ENCODE peak calls at places on chromosomes 6 and 20, in six cellular contexts. C, I, A, U, M and G are unnamed samples.

GRCh38 chr6:41548098-41548840 is 2.1 kb downstream of the FOXP4 start:
- DNase-seq in C (no peak), I (peak; percentile 48), U (peak; percentile 65), M (no peak), A (no peak), G (no peak)

GRCh38 chr20:41776450-41776849 is 158.3 kb upstream of the CHD6 start:
- DNase-seq in C (no peak), M (no peak), I (no peak), U (no peak), A (no peak), G (no peak)

GRCh38 chr6:119594907-119595306 is 245.3 kb upstream of the MAN1A1 start:
- DNase-seq in C (no peak), A (no peak), M (peak; percentile 72), I (no peak), U (no peak), G (peak; percentile 14)

GRCh38 chr6:81843302-81843701 is 90.8 kb upstream of the TENT5A start:
- DNase-seq in I (no peak), A (no peak), M (peak; percentile 14), U (no peak), C (no peak), G (no peak)

GRCh38 chr6:107704377-107705013 is 119.6 kb downstream of the SCML4 start:
- DNase-seq in A (peak; percentile 71), I (peak; percentile 67), U (peak; percentile 72), M (peak; percentile 51), C (peak; percentile 67), G (peak; percentile 30)

GRCh38 chr6:92297101-92297500 is 1122.3 kb downstream of the EPHA7 start:
- DNase-seq in A (peak; percentile 64), I (no peak), U (no peak), C (no peak), M (no peak), G (no peak)

GRCh38 chr6:15441982-15442381 is 196.1 kb downstream of the JARID2 start:
- DNase-seq in C (no peak), A (no peak), U (no peak), M (no peak), I (no peak), G (no peak)

GRCh38 chr6:157244780-157245179 is 78.5 kb downstream of the TMEM242 start:
- DNase-seq in U (no peak), I (no peak), C (no peak), A (no peak), M (no peak), G (no peak)

GRCh38 chr6:133040025-133040838 is 200.9 kb upstream of the EYA4 start:
- DNase-seq in U (peak; percentile 18), A (peak; percentile 41), M (peak; percentile 55), I (peak; percentile 59), C (peak; percentile 36), G (peak; percentile 1)

GRCh38 chr6:165986647-165987482 is 180.8 kb downstream of the TBXT start:
- DNase-seq in A (peak; percentile 36), I (peak; percentile 68), U (no peak), M (no peak), C (no peak), G (peak; percentile 46)

GRCh38 chr20:61786230-61786629 is 279.5 kb downstream of the TAF4 start:
- DNase-seq in U (no peak), A (no peak), C (no peak), M (no peak), I (no peak), G (no peak)

GRCh38 chr20:2151805-2152727 is 50.4 kb downstream of the STK35 start:
- DNase-seq in U (peak; percentile 29), C (peak; percentile 16), M (peak; percentile 76), A (peak; percentile 59), I (no peak), G (peak; percentile 66)

GRCh38 chr6:1406306-1407058 is 17.1 kb downstream of the FOXF2 start:
- DNase-seq in C (no peak), I (no peak), U (no peak), A (peak; percentile 83), M (no peak), G (peak; percentile 25)

GRCh38 chr6:315226-315625 is 22.9 kb downstream of the DUSP22 start:
- DNase-seq in M (no peak), I (no peak), C (no peak), U (no peak), A (no peak), G (no peak)

GRCh38 chr6:37783025-37783825 is 36.3 kb upstream of the ZFAND3 start:
- DNase-seq in I (peak; percentile 82), U (peak; percentile 35), C (no peak), A (peak; percentile 43), M (peak; percentile 28), G (no peak)

DNA sequence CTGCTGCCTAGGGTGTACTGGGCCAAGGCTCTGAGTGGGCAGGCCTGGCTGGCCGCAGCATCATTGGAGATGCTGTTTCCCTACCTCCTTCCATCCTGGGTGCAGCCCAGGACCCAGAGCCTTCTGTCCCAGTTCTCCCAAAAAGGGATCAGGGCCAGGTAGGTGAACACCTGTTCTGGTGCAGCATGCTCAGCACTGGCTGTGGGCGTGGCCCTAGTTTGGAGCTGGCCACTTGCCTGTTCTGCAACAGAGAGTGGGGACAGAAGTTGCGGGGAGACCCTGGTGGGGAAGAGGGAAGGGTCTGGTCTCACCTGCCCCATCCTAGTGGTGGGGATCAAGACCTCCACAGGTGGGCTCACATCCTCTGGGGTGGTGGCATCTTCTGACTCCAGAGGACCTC is 1.4 kb upstream of the ARMC12 start:
- DNase-seq in I (no peak), C (no peak), A (no peak), U (no peak), M (no peak), G (no peak)
- H3K4me1 ChIP-seq in I (peaks cover 44% of the 10 kb centered on the region), C (peaks cover 7% of the 10 kb centered on the region), A (peaks cover 7% of the 10 kb centered on the region), U (peaks cover 29% of the 10 kb centered on the region), M (peaks cover 7% of the 10 kb centered on the region), G (peaks cover 11% of the 10 kb centered on the region)

GRCh38 chr6:12083763-12084162 is 71.7 kb downstream of the HIVEP1 start:
- DNase-seq in C (no peak), A (no peak), I (no peak), M (no peak), U (no peak), G (no peak)

GRCh38 chr6:12082368-12082767 is 70.3 kb downstream of the HIVEP1 start:
- DNase-seq in M (no peak), I (no peak), C (no peak), A (no peak), U (no peak), G (no peak)

GRCh38 chr6:12084681-12085080 is 72.6 kb downstream of the HIVEP1 start:
- DNase-seq in M (no peak), I (no peak), A (no peak), U (no peak), C (no peak), G (no peak)

GRCh38 chr6:12078014-12078413 is 65.9 kb downstream of the HIVEP1 start:
- DNase-seq in M (no peak), A (no peak), U (no peak), I (no peak), C (no peak), G (no peak)

DNA sequence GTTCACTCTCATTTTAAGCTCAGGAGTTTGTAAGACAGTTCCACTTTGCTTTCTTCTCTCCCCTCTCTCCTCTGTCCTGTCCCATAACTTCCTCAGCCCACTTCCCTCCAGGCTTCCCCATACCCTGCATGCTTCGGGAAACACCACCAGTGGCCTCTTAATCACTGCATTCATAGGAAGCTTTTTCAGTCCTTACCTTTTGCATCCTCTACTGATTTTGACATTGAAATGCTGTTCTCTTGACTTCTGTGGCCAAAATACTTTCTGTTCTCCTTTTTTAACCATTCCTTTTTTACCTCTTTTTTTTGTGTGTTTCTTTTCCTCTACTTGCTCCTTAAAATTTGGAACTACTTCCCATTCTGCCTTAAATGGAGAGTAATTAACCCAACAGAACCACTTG is 69.7 kb downstream of the HIVEP1 start:
- DNase-seq in C (no peak), I (peak; percentile 6), M (no peak), A (no peak), U (no peak), G (no peak)
- H3K4me2 ChIP-seq in C (peak overlapping the region; percentile 23), I (no peak overlapping the region), M (no peak overlapping the region), A (no peak overlapping the region), U (no peak overlapping the region), G (no peak overlapping the region)

GRCh38 chr20:32358883-32359632 is 927 bp downstream of the ASXL1 start:
- DNase-seq in C (peak; percentile 61), I (peak; percentile 99), U (peak; percentile 94), A (peak; percentile 65), M (peak; percentile 63), G (peak; percentile 38)
- H2AFZ ChIP-seq in C (peak overlapping the region; percentile 51), I (no peak overlapping the region), U (peak overlapping the region; percentile 46), A (no peak overlapping the region), M (peak overlapping the region; percentile 71), G (no peak overlapping the region)

GRCh38 chr6:56752534-56752933 is 109.8 kb upstream of the DST start:
- DNase-seq in I (no peak), A (peak; percentile 54), U (no peak), M (no peak), C (no peak), G (no peak)
- H3K4me1 ChIP-seq in I (peaks cover 79% of the 10 kb centered on the region), A (peaks cover 23% of the 10 kb centered on the region), U (peaks cover 32% of the 10 kb centered on the region), M (peaks cover 63% of the 10 kb centered on the region), C (peaks cover 10% of the 10 kb centered on the region), G (peaks cover 53% of the 10 kb centered on the region)

GRCh38 chr6:49052901-49053300 is 410.2 kb downstream of the MMUT start:
- DNase-seq in A (no peak), M (peak; percentile 57), I (no peak), U (no peak), C (no peak), G (peak; percentile 33)

GRCh38 chr6:49054311-49054710 is 408.7 kb downstream of the MMUT start:
- DNase-seq in C (no peak), I (no peak), A (no peak), U (no peak), M (peak; percentile 83), G (no peak)

DNA sequence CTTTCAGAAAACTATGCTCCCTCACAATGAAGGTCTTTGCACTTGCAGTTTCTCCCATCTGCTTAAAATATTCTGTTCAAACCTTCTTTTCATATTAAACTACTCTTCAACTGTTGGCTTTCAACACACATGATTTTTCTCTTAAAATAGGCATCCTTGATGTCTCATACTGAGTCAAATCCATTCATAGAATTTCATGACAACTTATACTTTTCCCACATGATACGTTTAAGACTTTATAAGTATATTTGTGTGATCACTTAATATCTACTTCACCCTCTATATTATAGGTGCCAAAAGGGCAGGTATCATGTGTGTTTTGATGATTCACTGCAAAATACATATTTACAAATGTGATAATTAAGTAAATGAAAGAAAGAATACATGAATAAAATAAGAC is 412.4 kb downstream of the MMUT start:
- DNase-seq in I (no peak), M (peak; percentile 59), A (no peak), C (no peak), U (no peak), G (no peak)
- H3K4me2 ChIP-seq in I (peak overlapping the region; percentile 40), M (peak overlapping the region; percentile 57), A (no peak overlapping the region), C (no peak overlapping the region), U (no peak overlapping the region), G (no peak overlapping the region)

GRCh38 chr20:25047766-25048165 is 10.2 kb downstream of the ACSS1 start:
- DNase-seq in A (no peak), U (no peak), C (no peak), M (no peak), I (no peak), G (no peak)
- H2AFZ ChIP-seq in A (no peak overlapping the region), U (no peak overlapping the region), C (no peak overlapping the region), M (no peak overlapping the region), I (no peak overlapping the region), G (no peak overlapping the region)